ENCODE peak calls at places on chromosome 6, in ten cellular contexts. One of them, this sample, is unnamed.

GRCh38 chr6:99334526-99335127 is 14.8 kb downstream of the FAXC start:
- DNase-seq in fibroblast of lung: peak; percentile 43
- DNase-seq in endodermal cell: peak; percentile 72
- DNase-seq in heart right ventricle: no peak
- DNase-seq in adrenal gland: peak; percentile 26
- DNase-seq in AG10803: peak; percentile 52
- DNase-seq in cardiac muscle cell: peak; percentile 57
- DNase-seq in lung: no peak
- DNase-seq in RWPE2: no peak
- DNase-seq in CD4-positive, alpha-beta T cell: no peak
- DNase-seq in this sample: peak; percentile 7

GRCh38 chr6:139533573-139534471 is 159.4 kb upstream of the CITED2 start:
- DNase-seq in fibroblast of lung: peak; percentile 81
- DNase-seq in endodermal cell: peak; percentile 66
- DNase-seq in heart right ventricle: no peak
- DNase-seq in adrenal gland: no peak
- DNase-seq in AG10803: peak; percentile 95
- DNase-seq in cardiac muscle cell: peak; percentile 17
- DNase-seq in lung: peak; percentile 49
- DNase-seq in RWPE2: no peak
- DNase-seq in CD4-positive, alpha-beta T cell: no peak
- DNase-seq in this sample: peak; percentile 39

GRCh38 chr6:146357578-146358340 is 185.9 kb upstream of the RAB32 start:
- DNase-seq in fibroblast of lung: peak; percentile 98
- DNase-seq in endodermal cell: no peak
- DNase-seq in heart right ventricle: no peak
- DNase-seq in adrenal gland: no peak
- DNase-seq in AG10803: peak; percentile 92
- DNase-seq in cardiac muscle cell: no peak
- DNase-seq in lung: no peak
- DNase-seq in RWPE2: peak; percentile 54
- DNase-seq in CD4-positive, alpha-beta T cell: no peak
- DNase-seq in this sample: peak; percentile 75

GRCh38 chr6:107823047-107823557 is 1.0 kb downstream of the SCML4 start:
- DNase-seq in fibroblast of lung: no peak
- DNase-seq in endodermal cell: no peak
- DNase-seq in heart right ventricle: no peak
- DNase-seq in adrenal gland: no peak
- DNase-seq in AG10803: no peak
- DNase-seq in cardiac muscle cell: no peak
- DNase-seq in lung: no peak
- DNase-seq in RWPE2: no peak
- DNase-seq in CD4-positive, alpha-beta T cell: peak; percentile 50
- DNase-seq in this sample: no peak

GRCh38 chr6:128725271-128726233 is 157.4 kb upstream of the LAMA2 start:
- DNase-seq in fibroblast of lung: peak; percentile 52
- DNase-seq in endodermal cell: peak; percentile 59
- DNase-seq in heart right ventricle: peak; percentile 28
- DNase-seq in adrenal gland: no peak
- DNase-seq in AG10803: peak; percentile 47
- DNase-seq in cardiac muscle cell: peak; percentile 57
- DNase-seq in lung: no peak
- DNase-seq in RWPE2: no peak
- DNase-seq in CD4-positive, alpha-beta T cell: no peak
- DNase-seq in this sample: no peak

GRCh38 chr6:139940741-139941712 is 566.6 kb upstream of the CITED2 start:
- DNase-seq in fibroblast of lung: peak; percentile 37
- DNase-seq in endodermal cell: no peak
- DNase-seq in heart right ventricle: no peak
- DNase-seq in adrenal gland: no peak
- DNase-seq in AG10803: no peak
- DNase-seq in cardiac muscle cell: no peak
- DNase-seq in lung: no peak
- DNase-seq in RWPE2: no peak
- DNase-seq in CD4-positive, alpha-beta T cell: no peak
- DNase-seq in this sample: no peak

GRCh38 chr6:1228754-1229191 is 83.1 kb upstream of the FOXQ1 start:
- DNase-seq in fibroblast of lung: no peak
- DNase-seq in endodermal cell: no peak
- DNase-seq in heart right ventricle: no peak
- DNase-seq in adrenal gland: no peak
- DNase-seq in AG10803: no peak
- DNase-seq in cardiac muscle cell: no peak
- DNase-seq in lung: no peak
- DNase-seq in RWPE2: no peak
- DNase-seq in CD4-positive, alpha-beta T cell: no peak
- DNase-seq in this sample: no peak

GRCh38 chr6:136067731-136068341 is 182.3 kb downstream of the MTFR2 start:
- DNase-seq in fibroblast of lung: peak; percentile 82
- DNase-seq in endodermal cell: peak; percentile 79
- DNase-seq in heart right ventricle: no peak
- DNase-seq in adrenal gland: no peak
- DNase-seq in AG10803: peak; percentile 76
- DNase-seq in cardiac muscle cell: no peak
- DNase-seq in lung: no peak
- DNase-seq in RWPE2: no peak
- DNase-seq in CD4-positive, alpha-beta T cell: no peak
- DNase-seq in this sample: no peak

GRCh38 chr6:37615564-37616340 is 81.9 kb downstream of the MDGA1 start:
- DNase-seq in fibroblast of lung: peak; percentile 85
- DNase-seq in endodermal cell: no peak
- DNase-seq in heart right ventricle: no peak
- DNase-seq in adrenal gland: no peak
- DNase-seq in AG10803: peak; percentile 68
- DNase-seq in cardiac muscle cell: no peak
- DNase-seq in lung: no peak
- DNase-seq in RWPE2: no peak
- DNase-seq in CD4-positive, alpha-beta T cell: no peak
- DNase-seq in this sample: no peak

GRCh38 chr6:113564401-113565161 is 292.6 kb upstream of the MARCKS start:
- DNase-seq in fibroblast of lung: peak; percentile 98
- DNase-seq in endodermal cell: peak; percentile 93
- DNase-seq in heart right ventricle: peak; percentile 93
- DNase-seq in adrenal gland: peak; percentile 42
- DNase-seq in AG10803: peak; percentile 99
- DNase-seq in cardiac muscle cell: peak; percentile 95
- DNase-seq in lung: peak; percentile 52
- DNase-seq in RWPE2: no peak
- DNase-seq in CD4-positive, alpha-beta T cell: no peak
- DNase-seq in this sample: peak; percentile 83

GRCh38 chr6:30678964-30679726 is 6.3 kb upstream of the DHX16 start:
- DNase-seq in fibroblast of lung: peak; percentile 69
- DNase-seq in endodermal cell: peak; percentile 97
- DNase-seq in heart right ventricle: peak; percentile 87
- DNase-seq in adrenal gland: peak; percentile 90
- DNase-seq in AG10803: peak; percentile 76
- DNase-seq in cardiac muscle cell: peak; percentile 87
- DNase-seq in lung: peak; percentile 87
- DNase-seq in RWPE2: no peak
- DNase-seq in CD4-positive, alpha-beta T cell: peak; percentile 84
- DNase-seq in this sample: no peak

GRCh38 chr6:85747093-85747492 is 104.4 kb upstream of the SYNCRIP start:
- DNase-seq in fibroblast of lung: peak; percentile 41
- DNase-seq in endodermal cell: no peak
- DNase-seq in heart right ventricle: no peak
- DNase-seq in adrenal gland: no peak
- DNase-seq in AG10803: peak; percentile 21
- DNase-seq in cardiac muscle cell: no peak
- DNase-seq in lung: no peak
- DNase-seq in RWPE2: no peak
- DNase-seq in CD4-positive, alpha-beta T cell: no peak
- DNase-seq in this sample: no peak

GRCh38 chr6:134316733-134317431 is 1.0 kb downstream of the SGK1 start:
- DNase-seq in fibroblast of lung: no peak
- DNase-seq in endodermal cell: no peak
- DNase-seq in heart right ventricle: no peak
- DNase-seq in adrenal gland: no peak
- DNase-seq in AG10803: no peak
- DNase-seq in cardiac muscle cell: no peak
- DNase-seq in lung: no peak
- DNase-seq in RWPE2: no peak
- DNase-seq in CD4-positive, alpha-beta T cell: no peak
- DNase-seq in this sample: no peak

GRCh38 chr6:130587778-130588520 is 222.1 kb downstream of the TMEM200A start:
- DNase-seq in fibroblast of lung: peak; percentile 94
- DNase-seq in endodermal cell: no peak
- DNase-seq in heart right ventricle: no peak
- DNase-seq in adrenal gland: no peak
- DNase-seq in AG10803: peak; percentile 91
- DNase-seq in cardiac muscle cell: no peak
- DNase-seq in lung: no peak
- DNase-seq in RWPE2: no peak
- DNase-seq in CD4-positive, alpha-beta T cell: no peak
- DNase-seq in this sample: no peak

GRCh38 chr6:11315743-11316437 is 83.4 kb upstream of the NEDD9 start:
- DNase-seq in fibroblast of lung: peak; percentile 97
- DNase-seq in endodermal cell: no peak
- DNase-seq in heart right ventricle: peak; percentile 13
- DNase-seq in adrenal gland: no peak
- DNase-seq in AG10803: peak; percentile 96
- DNase-seq in cardiac muscle cell: no peak
- DNase-seq in lung: no peak
- DNase-seq in RWPE2: no peak
- DNase-seq in CD4-positive, alpha-beta T cell: no peak
- DNase-seq in this sample: peak; percentile 87

GRCh38 chr6:43803783-43804549 is 34.0 kb downstream of the VEGFA start:
- DNase-seq in fibroblast of lung: peak; percentile 26
- DNase-seq in endodermal cell: no peak
- DNase-seq in heart right ventricle: no peak
- DNase-seq in adrenal gland: no peak
- DNase-seq in AG10803: peak; percentile 27
- DNase-seq in cardiac muscle cell: no peak
- DNase-seq in lung: peak; percentile 64
- DNase-seq in RWPE2: no peak
- DNase-seq in CD4-positive, alpha-beta T cell: no peak
- DNase-seq in this sample: no peak

DNA sequence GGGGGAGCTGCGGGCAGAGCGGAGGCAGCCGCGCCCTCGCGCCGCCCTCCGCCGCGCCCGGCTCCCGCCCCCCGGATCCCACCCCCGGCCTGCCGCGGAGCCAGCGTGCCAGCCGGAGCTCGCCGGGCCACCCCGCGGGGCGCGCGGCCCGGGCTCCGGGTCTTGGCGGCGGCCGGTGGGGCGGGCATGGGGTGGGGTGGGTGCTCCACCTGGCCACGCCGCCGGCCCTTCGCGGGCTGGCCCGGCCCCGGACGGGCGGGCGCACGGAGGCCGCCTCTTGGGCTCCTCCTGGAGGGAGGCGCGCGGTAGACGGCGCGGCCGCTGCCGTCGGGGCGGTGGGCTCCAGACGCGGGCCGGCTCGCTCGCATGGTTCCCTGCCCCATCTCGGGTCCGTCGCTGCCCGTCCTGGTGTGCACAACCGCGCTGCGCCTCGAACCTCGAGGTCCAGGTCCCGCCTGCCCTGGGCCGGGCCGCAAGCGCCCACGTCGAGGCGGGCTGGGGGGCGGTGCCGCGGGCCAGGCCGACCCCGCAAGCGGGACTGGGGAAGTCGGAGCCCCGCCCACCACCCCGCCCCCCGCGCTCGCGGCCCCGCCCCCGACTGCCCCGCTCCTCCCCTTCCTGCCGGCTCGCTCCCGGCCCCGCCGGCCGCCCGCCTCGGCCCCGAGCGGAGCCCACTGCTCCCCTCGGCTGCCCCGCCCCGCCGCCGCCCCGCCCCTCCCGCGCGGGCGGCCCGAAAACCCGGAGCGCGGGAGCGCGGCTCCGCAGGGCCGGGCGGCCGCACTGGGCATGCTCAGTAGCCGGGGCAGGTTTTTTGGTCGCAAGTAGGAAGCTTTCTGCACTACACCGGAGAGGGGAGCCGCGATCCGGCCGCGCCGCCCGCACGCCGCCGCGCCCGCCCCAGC is at the start of gene CDYL:
- DNase-seq in fibroblast of lung: peak; percentile 85
- DNase-seq in endodermal cell: peak; percentile 94
- DNase-seq in heart right ventricle: peak; percentile 85
- DNase-seq in adrenal gland: peak; percentile 90
- DNase-seq in AG10803: peak; percentile 88
- DNase-seq in cardiac muscle cell: peak; percentile 93
- DNase-seq in lung: peak; percentile 87
- DNase-seq in RWPE2: peak; percentile 78
- DNase-seq in CD4-positive, alpha-beta T cell: peak; percentile 73
- DNase-seq in this sample: peak; percentile 70
- TF ChIP-seq CTCF in fibroblast of lung: no peak
- TF ChIP-seq CTCF in endodermal cell: peak; percentile 62
- TF ChIP-seq CTCF in heart right ventricle: peak; percentile 5
- TF ChIP-seq CTCF in adrenal gland: peak; percentile 17
- TF ChIP-seq CTCF in AG10803: no peak
- TF ChIP-seq CTCF in cardiac muscle cell: no peak
- TF ChIP-seq CTCF in lung: no peak
- TF ChIP-seq CTCF in RWPE2: peak; percentile 19
- TF ChIP-seq CTCF in CD4-positive, alpha-beta T cell: no peak
- TF ChIP-seq CTCF in this sample: no peak

DNA sequence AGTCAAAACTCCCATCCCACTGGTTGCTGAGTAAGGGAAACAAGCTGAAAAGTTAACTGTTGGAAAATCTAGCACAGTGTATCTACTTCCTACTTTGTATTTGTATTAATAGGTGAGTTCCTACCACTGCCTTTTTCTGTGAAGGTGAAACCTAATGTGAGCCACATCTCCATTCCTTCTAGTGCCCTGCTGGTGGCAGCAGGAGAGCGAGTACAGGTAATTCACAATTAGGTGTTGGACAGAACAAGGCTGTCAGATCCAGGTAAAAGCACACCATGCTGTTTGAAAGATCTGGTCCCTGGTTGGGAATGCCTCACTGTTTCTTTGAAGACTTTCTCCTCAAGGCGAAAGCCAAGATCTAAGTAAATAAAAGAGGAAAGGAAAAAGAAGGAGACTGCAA is 528.4 kb downstream of the PKHD1 start:
- DNase-seq in fibroblast of lung: no peak
- DNase-seq in endodermal cell: peak; percentile 61
- DNase-seq in heart right ventricle: no peak
- DNase-seq in adrenal gland: no peak
- DNase-seq in AG10803: no peak
- DNase-seq in cardiac muscle cell: peak; percentile 4
- DNase-seq in lung: no peak
- DNase-seq in RWPE2: no peak
- DNase-seq in CD4-positive, alpha-beta T cell: no peak
- DNase-seq in this sample: no peak
- TF ChIP-seq CTCF in fibroblast of lung: no peak
- TF ChIP-seq CTCF in endodermal cell: peak; percentile 74
- TF ChIP-seq CTCF in heart right ventricle: no peak
- TF ChIP-seq CTCF in adrenal gland: no peak
- TF ChIP-seq CTCF in AG10803: no peak
- TF ChIP-seq CTCF in cardiac muscle cell: no peak
- TF ChIP-seq CTCF in lung: no peak
- TF ChIP-seq CTCF in RWPE2: peak; percentile 61
- TF ChIP-seq CTCF in CD4-positive, alpha-beta T cell: no peak
- TF ChIP-seq CTCF in this sample: no peak

GRCh38 chr6:165890404-165890735 is 227.3 kb upstream of the PDE10A start:
- DNase-seq in fibroblast of lung: no peak
- DNase-seq in endodermal cell: peak; percentile 57
- DNase-seq in heart right ventricle: no peak
- DNase-seq in adrenal gland: no peak
- DNase-seq in AG10803: no peak
- DNase-seq in cardiac muscle cell: no peak
- DNase-seq in lung: no peak
- DNase-seq in RWPE2: no peak
- DNase-seq in CD4-positive, alpha-beta T cell: no peak
- DNase-seq in this sample: no peak
- TF ChIP-seq CTCF in fibroblast of lung: no peak
- TF ChIP-seq CTCF in endodermal cell: no peak
- TF ChIP-seq CTCF in heart right ventricle: no peak
- TF ChIP-seq CTCF in adrenal gland: no peak
- TF ChIP-seq CTCF in AG10803: no peak
- TF ChIP-seq CTCF in cardiac muscle cell: no peak
- TF ChIP-seq CTCF in lung: no peak
- TF ChIP-seq CTCF in RWPE2: peak; percentile 44
- TF ChIP-seq CTCF in CD4-positive, alpha-beta T cell: no peak
- TF ChIP-seq CTCF in this sample: no peak

GRCh38 chr6:66421570-66421969 is 714.5 kb upstream of the EYS start:
- DNase-seq in fibroblast of lung: no peak
- DNase-seq in endodermal cell: peak; percentile 66
- DNase-seq in heart right ventricle: no peak
- DNase-seq in adrenal gland: no peak
- DNase-seq in AG10803: no peak
- DNase-seq in cardiac muscle cell: peak; percentile 7
- DNase-seq in lung: no peak
- DNase-seq in RWPE2: no peak
- DNase-seq in CD4-positive, alpha-beta T cell: no peak
- DNase-seq in this sample: no peak
- TF ChIP-seq CTCF in fibroblast of lung: peak; percentile 19
- TF ChIP-seq CTCF in endodermal cell: peak; percentile 73
- TF ChIP-seq CTCF in heart right ventricle: no peak
- TF ChIP-seq CTCF in adrenal gland: no peak
- TF ChIP-seq CTCF in AG10803: no peak
- TF ChIP-seq CTCF in cardiac muscle cell: peak; percentile 11
- TF ChIP-seq CTCF in lung: no peak
- TF ChIP-seq CTCF in RWPE2: peak; percentile 40
- TF ChIP-seq CTCF in CD4-positive, alpha-beta T cell: no peak
- TF ChIP-seq CTCF in this sample: no peak

This sample was measured in AG09319.